ENCODE peak calls at places on chromosomes 1 and 21, in seven cellular contexts. D, I, K, T, B, S and U are unnamed samples.

GRCh38 chr1:228274452-228275153 is 66.8 kb downstream of the OBSCN start:
- DNase-seq in D (no peak), B (peak; percentile 36), I (no peak), T (no peak), K (no peak), S (no peak), U (no peak)

GRCh38 chr21:45074818-45075605 is 632 bp downstream of the ADARB1 start:
- DNase-seq in B (peak; percentile 69), I (no peak), D (no peak), S (peak; percentile 34), K (peak; percentile 55), T (peak; percentile 71), U (peak; percentile 45)

GRCh38 chr21:25280061-25280460 is 327.2 kb downstream of the MRPL39 start:
- DNase-seq in T (no peak), I (no peak), D (no peak), S (no peak), K (no peak), B (peak; percentile 2), U (no peak)

GRCh38 chr1:223298706-223299105 is 65.3 kb downstream of the SUSD4 start:
- DNase-seq in B (no peak), T (no peak), D (peak; percentile 19), I (no peak), K (no peak), S (peak; percentile 36), U (no peak)

GRCh38 chr1:97164276-97164639 is 442.7 kb downstream of the PTBP2 start:
- DNase-seq in T (no peak), B (no peak), K (no peak), D (no peak), I (no peak), S (no peak), U (no peak)

GRCh38 chr1:185111873-185112272 is 44.9 kb downstream of the TRMT1L start:
- DNase-seq in T (no peak), S (no peak), D (no peak), K (no peak), B (no peak), I (no peak), U (no peak)

GRCh38 chr1:118485757-118486156 is 300.7 kb upstream of the SPAG17 start:
- DNase-seq in D (no peak), K (no peak), T (no peak), S (no peak), B (no peak), I (no peak), U (peak; percentile 12)

GRCh38 chr1:114270255-114271117 is 116.8 kb upstream of the SYT6 start:
- DNase-seq in K (no peak), T (no peak), D (no peak), B (no peak), S (peak; percentile 10), I (no peak), U (no peak)

GRCh38 chr1:178088651-178089050 is 5.3 kb upstream of the RASAL2 start:
- DNase-seq in D (no peak), S (no peak), T (no peak), K (no peak), B (no peak), I (no peak), U (no peak)

GRCh38 chr1:156436319-156437043 is 64.1 kb downstream of the MEF2D start:
- DNase-seq in D (no peak), K (no peak), S (no peak), T (peak; percentile 73), B (peak; percentile 73), I (no peak), U (no peak)

GRCh38 chr1:156435551-156436318 is 64.8 kb downstream of the MEF2D start:
- DNase-seq in I (no peak), T (peak; percentile 61), B (no peak), D (peak; percentile 22), K (no peak), S (no peak), U (no peak)

GRCh38 chr1:156438278-156438987 is 62.1 kb downstream of the MEF2D start:
- DNase-seq in I (no peak), K (no peak), B (no peak), T (no peak), S (peak; percentile 16), D (no peak), U (no peak)

GRCh38 chr1:156437465-156437864 is 63.1 kb downstream of the MEF2D start:
- DNase-seq in D (no peak), I (no peak), S (no peak), K (no peak), B (no peak), T (no peak), U (no peak)

DNA sequence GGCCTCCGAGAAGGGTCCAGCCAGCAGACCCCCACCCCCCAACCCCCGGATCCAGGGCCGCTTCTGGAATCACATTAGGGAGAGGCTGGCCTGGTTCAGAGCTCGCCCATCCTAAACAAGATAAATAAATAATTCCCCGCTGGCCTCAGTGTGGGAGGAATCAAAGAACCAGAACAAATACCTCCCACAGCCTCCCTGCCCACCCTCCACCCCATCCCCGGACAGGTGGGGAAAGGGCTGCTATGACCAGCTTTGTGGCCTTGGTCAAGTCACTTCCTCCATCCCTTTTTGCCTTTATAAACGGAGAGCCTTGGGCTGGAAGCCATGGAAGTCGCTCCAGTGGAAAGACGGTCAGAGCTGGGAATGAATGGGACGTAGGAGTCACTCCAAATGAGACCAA is 63.5 kb downstream of the MEF2D start:
- DNase-seq in D (no peak), B (no peak), S (no peak), I (no peak), K (no peak), T (no peak), U (no peak)
- TF ChIP-seq EZH2 in D (no peak), B (peak; percentile 13), S (no peak), I (no peak), K (no peak), T (peak; percentile 0), U (no peak)

GRCh38 chr1:119918301-119918700 is 22.0 kb upstream of the ADAM30 start:
- DNase-seq in K (no peak), B (no peak), D (no peak), I (no peak), S (no peak), T (no peak), U (no peak)
- H3K36me3 ChIP-seq in K (peaks cover 58% of the 10 kb centered on the region), B (peaks cover 14% of the 10 kb centered on the region), D (peaks cover 39% of the 10 kb centered on the region), I (peaks cover 40% of the 10 kb centered on the region), S (peaks cover 85% of the 10 kb centered on the region), T (peaks cover 15% of the 10 kb centered on the region), U (peaks cover 55% of the 10 kb centered on the region)

GRCh38 chr1:204694145-204694544 is 8.6 kb upstream of the LRRN2 start:
- DNase-seq in T (no peak), I (no peak), D (no peak), K (no peak), S (no peak), B (no peak), U (no peak)
- TF ChIP-seq CTCF in T (no peak), I (no peak), D (no peak), K (no peak), S (no peak), B (no peak), U (no peak)

GRCh38 chr1:3531928-3532327 is 77.5 kb downstream of the ARHGEF16 start:
- DNase-seq in S (no peak), D (no peak), I (no peak), K (no peak), B (no peak), T (no peak), U (no peak)
- TF ChIP-seq EZH2 in S (no peak), D (no peak), I (no peak), K (no peak), B (no peak), T (no peak), U (no peak)